ENCODE peak calls at places on chromosomes 2 and 18, in nine cellular contexts. M is ecto neural progenitor cell; W is non-pigmented ciliary epithelial cell; J is activated CD4-positive, alpha-beta T cell treated with anti-CD3 and anti-CD28 coated beads, Interleukin-2, amount 10 ng/mL, durations not matched to agents 7 days and 5 days; F is left lung; D is omental fat pad; K is activated T-helper 9 cell treated with anti-CD3 and anti-CD28 coated beads, Interleukin-2, amount 50 U/mL, for 16 hours; A is adipocyte; V is AML-193. B is an unnamed sample.

GRCh38 chr2:10347559-10347941 is 44.8 kb downstream of the HPCAL1 start:
- DNase-seq in W (no peak), A (no peak), K (no peak), V (no peak), J (no peak), M (no peak), F (peak; percentile 71), D (no peak), B (no peak)

GRCh38 chr2:177342736-177343135 is 49.8 kb upstream of the AGPS start:
- DNase-seq in M (no peak), J (no peak), V (no peak), F (no peak), W (no peak), A (no peak), D (no peak), K (no peak), B (no peak)

GRCh38 chr2:160375802-160376469 is 117.7 kb downstream of the RBMS1 start:
- DNase-seq in D (no peak), F (no peak), K (no peak), V (peak; percentile 41), M (no peak), J (no peak), A (peak; percentile 55), W (no peak), B (no peak)

GRCh38 chr2:46720592-46721185 is 194.9 kb downstream of the MCFD2 start:
- DNase-seq in D (no peak), A (no peak), M (no peak), V (no peak), J (no peak), K (no peak), F (no peak), W (no peak), B (no peak)

GRCh38 chr2:16093639-16094447 is 153.5 kb downstream of the MYCN start:
- DNase-seq in V (no peak), A (no peak), D (no peak), J (no peak), F (no peak), M (no peak), K (no peak), W (no peak), B (no peak)

GRCh38 chr2:73984203-73984921 is at the start of gene TET3:
- DNase-seq in V (peak; percentile 47), K (peak; percentile 62), D (no peak), A (peak; percentile 63), M (peak; percentile 76), J (peak; percentile 62), F (peak; percentile 94), W (no peak), B (peak; percentile 66)

GRCh38 chr2:230422149-230422548 is 6.1 kb downstream of the SP100 start:
- DNase-seq in W (no peak), K (no peak), F (no peak), M (no peak), A (no peak), V (no peak), J (no peak), D (no peak), B (no peak)

GRCh38 chr2:71682341-71682740 is 229.0 kb downstream of the DYSF start:
- DNase-seq in M (no peak), F (peak; percentile 58), K (no peak), V (no peak), J (no peak), A (no peak), W (no peak), D (no peak), B (no peak)

GRCh38 chr18:77042583-77042982 is 90.0 kb downstream of the MBP start:
- DNase-seq in A (no peak), W (no peak), D (no peak), K (no peak), J (no peak), F (no peak), V (no peak), M (no peak), B (no peak)

GRCh38 chr2:163735692-163736432 is at the start of gene FIGN:
- DNase-seq in A (peak; percentile 93), F (peak; percentile 84), W (peak; percentile 51), J (no peak), D (peak; percentile 35), V (no peak), M (peak; percentile 90), K (no peak), B (peak; percentile 22)

GRCh38 chr2:16201876-16202642 is 261.7 kb downstream of the MYCN start:
- DNase-seq in W (no peak), F (peak; percentile 32), J (no peak), K (no peak), M (no peak), V (no peak), A (no peak), D (no peak), B (no peak)

GRCh38 chr2:150389487-150389886 is 98.0 kb downstream of the RND3 start:
- DNase-seq in D (no peak), F (no peak), A (peak; percentile 19), K (no peak), W (no peak), V (no peak), J (no peak), M (no peak), B (no peak)

GRCh38 chr2:217934321-217935131 is 68.3 kb downstream of the TNS1 start:
- DNase-seq in V (peak; percentile 86), J (no peak), A (peak; percentile 84), M (no peak), F (peak; percentile 73), D (peak; percentile 49), W (peak; percentile 94), K (no peak), B (peak; percentile 94)

GRCh38 chr2:99949530-99949929 is 192.9 kb downstream of the AFF3 start:
- DNase-seq in W (no peak), F (no peak), M (no peak), D (no peak), A (no peak), K (no peak), V (no peak), J (no peak), B (no peak)

B was measured in ascending aorta.